ENCODE peak calls at places on chromosomes 3 and 15, in ten cellular contexts. C is spleen; F is OCI-LY7; H is CD8-positive, alpha-beta T cell; W is glutamatergic neuron; X is RWPE1; D is GM06990; R is fibroblast of lung; V is AG10803; Y is endothelial cell. J is an unnamed sample.

GRCh38 chr3:52055537-52056351 is 627 bp downstream of the DUSP7 start:
- DNase-seq in D (peak; percentile 80), C (peak; percentile 93), X (no peak), V (peak; percentile 55), W (peak; percentile 76), F (peak; percentile 76), R (peak; percentile 57), Y (peak; percentile 64), H (peak; percentile 69), J (peak; percentile 72)

GRCh38 chr3:52838561-52839267 is 3.9 kb upstream of the MUSTN1 start:
- DNase-seq in X (no peak), H (peak; percentile 60), V (no peak), F (no peak), W (no peak), Y (no peak), C (peak; percentile 56), R (no peak), D (no peak), J (no peak)

GRCh38 chr15:49644364-49644794 is 23.5 kb downstream of the DTWD1 start:
- DNase-seq in R (peak; percentile 38), C (no peak), F (no peak), H (no peak), W (no peak), V (no peak), Y (no peak), X (no peak), D (no peak), J (no peak)

GRCh38 chr3:16864610-16865313 is 20.0 kb upstream of the PLCL2 start:
- DNase-seq in V (peak; percentile 64), Y (no peak), C (no peak), R (peak; percentile 75), W (no peak), F (no peak), D (no peak), X (no peak), H (no peak), J (no peak)

GRCh38 chr3:163943664-163944063 is 1134.6 kb downstream of the SI start:
- DNase-seq in R (no peak), X (no peak), Y (no peak), H (no peak), V (no peak), F (no peak), C (no peak), D (no peak), W (no peak), J (no peak)

GRCh38 chr3:153094386-153094785 is 67.6 kb upstream of the RAP2B start:
- DNase-seq in R (peak; percentile 25), D (no peak), F (no peak), Y (no peak), H (no peak), V (peak; percentile 20), X (no peak), W (no peak), C (no peak), J (no peak)

GRCh38 chr15:38474155-38474757 is 20.3 kb downstream of the FAM98B start:
- DNase-seq in H (no peak), W (no peak), X (peak; percentile 22), R (peak; percentile 70), V (peak; percentile 87), F (peak; percentile 72), D (peak; percentile 17), C (no peak), Y (peak; percentile 33), J (peak; percentile 43)

GRCh38 chr15:96887730-96888129 is 557.2 kb downstream of the NR2F2 start:
- DNase-seq in X (peak; percentile 19), D (no peak), F (no peak), Y (no peak), W (no peak), C (no peak), H (no peak), R (peak; percentile 6), V (no peak), J (no peak)

GRCh38 chr3:66885326-66886000 is 112.6 kb upstream of the KBTBD8 start:
- DNase-seq in V (peak; percentile 35), C (no peak), F (no peak), H (no peak), X (peak; percentile 4), Y (no peak), D (no peak), W (no peak), R (peak; percentile 35), J (no peak)

GRCh38 chr3:72641072-72641471 is 207.2 kb downstream of the SHQ1 start:
- DNase-seq in D (no peak), H (no peak), F (no peak), V (no peak), Y (no peak), X (no peak), C (no peak), R (no peak), W (no peak), J (no peak)

GRCh38 chr3:134258761-134259347 is 8.2 kb upstream of the RYK start:
- DNase-seq in Y (no peak), W (no peak), X (no peak), C (no peak), D (no peak), R (no peak), V (no peak), H (no peak), F (no peak), J (no peak)

GRCh38 chr3:73786346-73786807 is 161.6 kb upstream of the PDZRN3 start:
- DNase-seq in F (no peak), V (peak; percentile 94), W (no peak), Y (no peak), X (peak; percentile 30), H (no peak), D (no peak), C (no peak), R (peak; percentile 95), J (no peak)

GRCh38 chr3:48418651-48419050 is 11.2 kb downstream of the PLXNB1 start:
- DNase-seq in C (no peak), R (no peak), D (no peak), W (no peak), Y (no peak), H (no peak), F (no peak), V (no peak), X (no peak), J (no peak)

GRCh38 chr3:50260027-50260941 is 8.7 kb upstream of the SEMA3B start:
- DNase-seq in V (peak; percentile 86), F (peak; percentile 83), R (peak; percentile 84), D (peak; percentile 89), Y (peak; percentile 98), X (peak; percentile 77), W (peak; percentile 97), C (peak; percentile 99), H (peak; percentile 90), J (peak; percentile 99)
- TF ChIP-seq CTCF in V (peak; percentile 59), F (peak; percentile 89), R (peak; percentile 77), D (peak; percentile 69), Y (peak; percentile 100), X (peak; percentile 96), W (peak; percentile 98), C (peak; percentile 100), H (peak; percentile 92), J (peak; percentile 99)

GRCh38 chr15:70907784-70908471 is 15.3 kb downstream of the LRRC49 start:
- DNase-seq in Y (no peak), V (no peak), W (no peak), C (no peak), X (no peak), H (no peak), D (no peak), R (no peak), F (no peak), J (no peak)
- TF ChIP-seq CTCF in Y (peak; percentile 65), V (no peak), W (peak; percentile 61), C (no peak), X (peak; percentile 13), H (peak; percentile 16), D (no peak), R (no peak), F (peak; percentile 70), J (no peak)

DNA sequence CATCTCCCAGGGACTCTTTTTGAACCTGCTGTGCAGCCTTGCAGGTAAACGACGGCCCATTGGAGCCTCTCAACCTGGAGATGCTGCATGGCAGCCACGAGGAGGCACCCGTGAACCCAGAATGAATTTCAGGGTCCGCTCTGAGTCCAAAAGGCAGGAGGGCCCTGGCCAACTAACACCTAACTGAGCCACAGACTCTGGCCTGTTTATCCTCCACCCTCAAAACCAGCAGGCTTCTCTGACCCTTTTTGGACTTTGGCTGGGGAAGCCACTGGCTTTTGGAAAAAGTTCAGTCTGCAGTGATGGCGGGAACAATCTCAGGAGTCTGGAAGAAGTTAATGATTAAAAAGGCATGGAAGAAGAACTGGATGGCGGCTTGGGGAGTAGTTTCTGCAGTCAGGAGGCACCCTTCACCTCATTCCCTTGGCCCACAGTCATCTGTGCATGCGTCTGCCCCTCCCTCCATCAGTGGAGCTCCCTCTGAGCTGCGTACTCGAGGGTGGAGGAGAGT is 4.1 kb downstream of the PXYLP1 start:
- DNase-seq in C (no peak), H (no peak), X (no peak), V (no peak), R (no peak), F (no peak), W (no peak), Y (no peak), D (no peak), J (no peak)
- TF ChIP-seq CTCF in C (no peak), H (no peak), X (no peak), V (no peak), R (no peak), F (no peak), W (no peak), Y (no peak), D (peak; percentile 32), J (no peak)

DNA sequence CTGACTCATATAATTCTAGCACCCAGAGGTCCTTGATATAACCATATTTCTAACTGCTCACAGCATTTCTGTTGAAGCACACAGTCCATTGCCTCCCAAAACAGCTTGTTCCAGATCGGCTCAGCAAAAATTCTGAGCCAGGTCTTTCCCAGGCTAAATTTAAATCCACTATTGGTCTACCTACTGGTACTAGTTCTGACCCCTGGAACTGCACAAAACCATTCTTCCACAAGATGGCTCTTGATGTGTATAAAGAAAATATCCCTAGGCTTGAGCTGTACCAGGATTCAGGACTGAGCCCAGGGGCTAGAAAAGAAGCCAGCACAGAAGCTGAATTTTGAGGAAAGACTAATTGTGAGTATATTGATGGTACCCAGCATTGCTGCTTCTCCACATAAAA is 75.4 kb upstream of the ABHD17C start:
- DNase-seq in Y (no peak), F (no peak), H (no peak), X (no peak), C (no peak), V (peak; percentile 50), D (no peak), W (no peak), R (no peak), J (no peak)
- TF ChIP-seq CTCF in Y (no peak), F (no peak), H (no peak), X (no peak), C (no peak), V (peak; percentile 58), D (peak; percentile 26), W (no peak), R (peak; percentile 34), J (no peak)

GRCh38 chr15:78272326-78272725 is 8.0 kb downstream of the DNAJA4 start:
- DNase-seq in D (no peak), X (no peak), H (no peak), W (no peak), F (no peak), C (no peak), R (no peak), V (no peak), Y (no peak), J (no peak)
- TF ChIP-seq CTCF in D (no peak), X (no peak), H (no peak), W (no peak), F (no peak), C (no peak), R (no peak), V (no peak), Y (no peak), J (no peak)

GRCh38 chr3:10334461-10334860 is 13.5 kb upstream of the SEC13 start:
- DNase-seq in H (no peak), V (peak; percentile 62), W (no peak), Y (peak; percentile 46), C (peak; percentile 64), X (no peak), R (peak; percentile 68), F (no peak), D (no peak), J (no peak)
- TF ChIP-seq CTCF in H (no peak), V (peak; percentile 32), W (peak; percentile 33), Y (peak; percentile 48), C (no peak), X (no peak), R (peak; percentile 10), F (peak; percentile 60), D (peak; percentile 19), J (no peak)

J was measured in GM13976.